ENCODE peak calls at places on chromosomes 6 and 20, in ten cellular contexts. Z, B, X, N, F, W, E, S, O and C are unnamed samples.

GRCh38 chr20:50550531-50550930 is 40.3 kb downstream of the PTPN1 start:
- DNase-seq in B (no peak), O (no peak), Z (no peak), N (no peak), W (no peak), X (no peak), E (no peak), F (no peak), S (no peak), C (no peak)

GRCh38 chr6:128882991-128883571 is at the start of gene LAMA2:
- DNase-seq in F (no peak), O (peak), Z (peak), B (no peak), E (peak), S (no peak), N (peak), W (peak), X (peak), C (no peak)

GRCh38 chr6:92617726-92618125 is 801.6 kb downstream of the EPHA7 start:
- DNase-seq in S (no peak), O (no peak), E (no peak), B (no peak), F (no peak), Z (no peak), X (no peak), W (no peak), N (no peak), C (no peak)

GRCh38 chr6:83008631-83009030 is 57.0 kb downstream of the UBE3D start:
- DNase-seq in B (no peak), W (no peak), X (no peak), E (no peak), N (no peak), S (no peak), O (no peak), F (no peak), Z (no peak), C (no peak)

GRCh38 chr20:13857304-13857703 is 72.5 kb downstream of the NDUFAF5 start:
- DNase-seq in W (no peak), B (peak), F (no peak), S (no peak), Z (peak), X (no peak), N (no peak), O (no peak), E (no peak), C (no peak)

GRCh38 chr20:53872561-53873248 is 197.7 kb downstream of the BCAS1 start:
- DNase-seq in N (peak), O (peak), E (no peak), Z (peak), W (no peak), S (no peak), F (peak), B (no peak), X (no peak), C (no peak)

GRCh38 chr6:55895972-55896371 is 20.6 kb upstream of the BMP5 start:
- DNase-seq in O (no peak), X (peak), S (no peak), W (no peak), Z (no peak), F (no peak), N (no peak), E (no peak), B (no peak), C (no peak)

GRCh38 chr6:39495023-39495422 is 172.5 kb upstream of the KCNK16 start:
- DNase-seq in B (no peak), O (no peak), Z (no peak), S (no peak), N (no peak), W (no peak), X (no peak), F (no peak), E (peak), C (no peak)

GRCh38 chr6:159758031-159759001 is 3.5 kb upstream of the ACAT2 start:
- DNase-seq in S (no peak), Z (no peak), N (peak), W (peak), B (peak), F (no peak), X (peak), O (peak), E (peak), C (no peak)

GRCh38 chr6:158322724-158323560 is 10.7 kb downstream of the TULP4 start:
- DNase-seq in S (no peak), W (peak), O (peak), F (no peak), N (peak), E (no peak), Z (no peak), X (peak), B (peak), C (no peak)

GRCh38 chr6:79946242-79946641 is 1.1 kb downstream of the ELOVL4 start:
- DNase-seq in S (no peak), F (no peak), X (peak), Z (no peak), B (peak), E (peak), W (peak), N (peak), O (peak), C (no peak)

DNA sequence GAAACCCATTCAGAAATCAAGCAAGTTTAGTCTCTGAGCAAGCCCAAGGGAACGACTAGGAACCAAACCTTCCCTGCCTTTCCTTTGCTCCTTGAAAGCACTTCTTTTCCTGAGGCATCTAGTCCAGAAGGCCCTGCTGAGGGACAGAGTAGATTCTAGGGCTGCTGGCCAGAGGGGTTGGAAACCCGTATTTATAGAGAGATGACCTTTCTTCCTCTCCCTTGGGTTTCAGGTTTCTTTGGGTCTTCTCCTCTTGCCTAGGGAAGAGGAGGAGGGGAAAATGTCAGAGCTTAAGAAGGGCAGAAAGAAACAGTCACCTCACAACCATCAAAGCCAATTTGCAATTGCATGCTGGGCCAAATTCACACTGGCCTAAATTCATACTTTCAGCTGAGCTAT is 5.8 kb downstream of the APOBEC2 start:
- DNase-seq in F (no peak), W (no peak), S (no peak), E (no peak), B (no peak), N (no peak), X (no peak), Z (no peak), O (no peak), C (no peak)
- TF ChIP-seq CTCF in F (no peak), W (no peak), S (no peak), E (no peak), B (no peak), N (no peak), X (no peak), Z (no peak), O (no peak), C (no peak)

GRCh38 chr6:134099770-134100169 is 47.3 kb upstream of the SLC2A12 start:
- DNase-seq in B (no peak), X (peak), E (no peak), N (no peak), W (no peak), F (no peak), Z (no peak), S (no peak), O (no peak), C (no peak)
- TF ChIP-seq CTCF in B (no peak), X (no peak), E (no peak), N (no peak), W (no peak), F (no peak), Z (no peak), S (no peak), O (no peak), C (no peak)

DNA sequence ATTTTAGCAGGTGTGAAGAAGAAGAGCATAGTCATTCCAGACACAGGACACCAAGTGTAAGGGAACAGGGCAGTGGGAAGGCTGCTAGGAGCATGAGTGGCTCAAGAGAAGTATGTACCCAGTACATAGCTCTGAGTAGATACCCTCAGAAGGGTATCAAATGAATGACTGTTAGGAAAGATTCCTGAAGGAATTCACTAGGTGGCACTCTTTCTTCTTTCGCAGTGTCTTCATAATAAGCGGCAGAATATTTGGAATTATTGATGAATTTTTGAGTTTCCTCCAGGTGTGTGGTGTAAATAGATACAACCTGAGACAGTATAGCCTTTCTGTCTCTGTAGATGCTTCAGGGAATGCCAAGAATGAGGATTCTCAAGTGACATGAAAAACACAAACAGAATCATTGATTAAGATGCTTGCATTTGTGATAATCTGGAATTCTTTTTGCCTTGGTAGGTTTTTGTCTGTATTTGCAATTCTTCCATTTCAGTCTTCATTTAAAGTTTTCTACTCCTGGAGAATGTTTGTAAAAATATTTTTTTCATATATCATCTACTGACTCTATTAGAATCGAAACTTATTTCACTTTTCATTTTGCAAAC is 264.3 kb upstream of the RIMS1 start:
- DNase-seq in X (peak), W (no peak), E (peak), F (no peak), O (peak), N (peak), Z (no peak), S (no peak), B (peak), C (no peak)
- TF ChIP-seq CTCF in X (peak), W (peak), E (peak), F (no peak), O (peak), N (peak), Z (no peak), S (peak), B (peak), C (no peak)

GRCh38 chr20:59744756-59745155 is 140.4 kb downstream of the PHACTR3 start:
- DNase-seq in S (no peak), B (no peak), N (no peak), Z (no peak), F (no peak), O (no peak), W (no peak), E (no peak), X (no peak), C (no peak)

GRCh38 chr20:59742351-59743095 is 138.2 kb downstream of the PHACTR3 start:
- DNase-seq in O (no peak), X (no peak), N (no peak), Z (no peak), W (no peak), F (no peak), B (no peak), E (no peak), S (no peak), C (no peak)

GRCh38 chr20:59745201-59745600 is 140.9 kb downstream of the PHACTR3 start:
- DNase-seq in F (no peak), N (no peak), X (no peak), E (no peak), S (no peak), B (no peak), Z (no peak), W (no peak), O (no peak), C (no peak)

GRCh38 chr20:59743308-59743707 is 139.0 kb downstream of the PHACTR3 start:
- DNase-seq in X (no peak), W (no peak), Z (no peak), S (no peak), N (no peak), B (no peak), E (no peak), F (no peak), O (no peak), C (no peak)

GRCh38 chr20:59743767-59744485 is 139.6 kb downstream of the PHACTR3 start:
- DNase-seq in W (no peak), X (no peak), O (no peak), S (no peak), F (no peak), E (peak), Z (no peak), N (no peak), B (peak), C (no peak)
- TF ChIP-seq CTCF in W (no peak), X (no peak), O (no peak), S (no peak), F (no peak), E (peak), Z (no peak), N (no peak), B (peak), C (no peak)

DNA sequence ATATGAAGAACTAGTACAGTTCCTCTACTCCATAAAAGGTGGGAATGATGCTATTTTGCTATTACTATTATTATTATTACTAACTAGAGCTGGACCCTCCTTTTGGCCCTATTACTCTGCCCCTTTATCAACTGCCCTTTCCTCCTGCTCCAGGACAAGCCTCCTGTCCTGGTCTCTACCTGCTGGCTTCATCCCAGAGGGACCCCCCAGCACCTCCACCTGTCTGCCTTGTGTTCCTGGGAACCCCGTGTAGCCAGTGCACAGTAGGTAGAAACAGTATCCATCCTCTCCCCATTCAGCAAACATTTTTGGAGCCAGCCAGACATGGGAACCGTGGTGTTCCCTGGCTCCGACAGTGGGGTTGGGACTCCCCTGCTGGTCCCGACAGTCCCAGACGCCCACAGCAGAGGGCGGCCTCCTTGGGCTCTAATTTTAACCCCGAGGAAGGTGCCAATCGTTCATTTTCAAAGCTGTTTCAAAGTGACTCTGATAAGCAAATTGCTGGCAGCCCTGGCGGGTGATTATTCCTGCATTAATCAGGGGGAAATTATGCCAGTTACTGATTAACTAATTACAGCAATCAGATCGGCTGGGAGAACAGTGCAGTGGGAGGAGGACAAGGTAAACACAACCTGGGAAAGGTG is 44.2 kb upstream of the MDGA1 start:
- DNase-seq in B (peak), X (peak), N (peak), F (no peak), Z (no peak), E (peak), S (no peak), O (peak), W (no peak), C (no peak)
- TF ChIP-seq CTCF in B (peak), X (peak), N (peak), F (no peak), Z (peak), E (peak), S (no peak), O (peak), W (peak), C (peak)

GRCh38 chr6:38068854-38069253 is 249.3 kb downstream of the ZFAND3 start:
- DNase-seq in W (no peak), E (no peak), B (no peak), Z (no peak), O (no peak), F (no peak), X (no peak), S (no peak), N (peak), C (no peak)
- TF ChIP-seq CTCF in W (peak), E (peak), B (peak), Z (no peak), O (no peak), F (no peak), X (no peak), S (no peak), N (peak), C (no peak)

DNA sequence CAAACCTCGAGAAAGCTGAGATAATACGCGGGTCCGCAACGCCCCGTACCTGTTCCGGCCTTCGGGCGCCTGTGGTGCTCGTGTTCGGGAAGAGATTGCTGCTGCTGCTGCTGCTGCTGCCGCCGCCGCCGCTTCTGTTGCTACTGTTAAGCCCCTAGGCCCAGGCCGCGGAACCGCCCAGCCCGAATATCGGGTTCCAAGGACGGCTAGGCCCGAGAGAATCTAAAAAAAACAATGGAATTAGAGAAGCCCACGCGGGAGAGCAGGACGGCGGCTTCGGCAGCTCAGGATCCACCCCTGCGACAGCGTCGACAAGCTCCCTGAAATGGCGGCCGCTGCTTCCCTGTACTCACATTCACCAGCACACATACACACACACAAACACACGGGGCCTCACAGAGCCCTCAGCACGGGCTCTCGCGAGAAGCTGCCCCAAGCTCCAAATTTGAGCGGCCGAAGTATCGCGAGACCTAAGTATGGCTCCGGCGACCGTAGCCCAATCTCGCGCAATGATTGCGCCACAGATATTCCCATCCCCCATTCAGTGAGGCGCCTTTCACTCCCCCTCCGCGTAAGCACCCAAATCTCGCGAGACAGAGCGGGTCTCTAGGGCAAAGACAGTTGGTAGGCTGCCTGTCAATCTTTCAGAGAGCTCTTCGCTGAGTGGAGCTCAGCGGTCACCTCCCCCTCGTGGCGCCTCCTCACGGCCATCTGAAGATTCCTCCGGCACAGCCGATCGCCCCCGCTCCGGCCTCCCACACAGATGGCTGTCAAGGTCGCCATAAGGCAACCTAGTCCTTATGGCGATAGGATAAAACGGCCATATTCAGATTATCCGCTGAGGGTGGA is at the start of gene RBM39:
- DNase-seq in O (peak), E (peak), W (peak), B (peak), S (peak), X (peak), F (peak), Z (peak), N (peak), C (peak)
- TF ChIP-seq CTCF in O (peak), E (no peak), W (peak), B (peak), S (no peak), X (peak), F (peak), Z (peak), N (peak), C (no peak)

GRCh38 chr6:6217838-6218237 is 102.6 kb downstream of the F13A1 start:
- DNase-seq in E (peak), Z (no peak), S (no peak), W (no peak), B (no peak), O (no peak), X (no peak), F (no peak), N (no peak), C (no peak)

GRCh38 chr6:6218246-6219085 is 102.0 kb downstream of the F13A1 start:
- DNase-seq in W (peak), O (no peak), S (no peak), B (peak), F (no peak), N (no peak), E (no peak), Z (peak), X (peak), C (no peak)

GRCh38 chr6:6221829-6222535 is 98.5 kb downstream of the F13A1 start:
- DNase-seq in F (no peak), E (peak), Z (peak), B (peak), X (peak), O (no peak), S (peak), W (no peak), N (no peak), C (no peak)

GRCh38 chr6:6219716-6220115 is 100.7 kb downstream of the F13A1 start:
- DNase-seq in B (no peak), S (no peak), E (no peak), N (no peak), F (no peak), Z (no peak), W (no peak), X (no peak), O (no peak), C (no peak)

DNA sequence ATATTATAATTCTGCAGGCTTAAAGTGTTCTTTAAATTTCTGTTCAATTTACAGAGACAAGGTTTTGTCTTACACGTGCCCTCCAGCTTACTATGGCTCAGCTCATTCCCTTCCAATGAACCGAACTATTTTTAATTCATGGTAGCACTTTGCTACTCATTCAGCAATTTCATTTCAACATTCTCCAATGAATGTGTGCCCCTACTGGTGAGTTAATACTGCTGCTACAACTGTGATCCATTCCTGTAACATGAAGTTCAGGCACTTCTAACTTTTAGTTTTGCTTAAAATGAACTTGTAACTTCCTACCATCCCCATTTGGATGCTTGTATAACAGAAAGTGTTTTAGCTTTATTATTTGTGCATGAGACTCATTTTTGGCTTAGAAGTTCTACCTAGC is 99.7 kb downstream of the F13A1 start:
- DNase-seq in W (no peak), F (no peak), X (no peak), S (no peak), O (no peak), B (peak), Z (no peak), N (no peak), E (peak), C (no peak)
- TF ChIP-seq CTCF in W (peak), F (no peak), X (peak), S (peak), O (no peak), B (no peak), Z (no peak), N (no peak), E (peak), C (no peak)

GRCh38 chr6:98985391-98985790 is 37.6 kb upstream of the FBXL4 start:
- DNase-seq in X (no peak), E (no peak), F (no peak), B (no peak), Z (no peak), S (no peak), W (no peak), N (no peak), O (no peak), C (no peak)

GRCh38 chr6:98976674-98977365 is 29.1 kb upstream of the FBXL4 start:
- DNase-seq in W (no peak), X (no peak), F (no peak), Z (no peak), O (no peak), E (no peak), S (peak), N (no peak), B (no peak), C (no peak)

GRCh38 chr6:98984102-98984501 is 36.4 kb upstream of the FBXL4 start:
- DNase-seq in Z (no peak), N (no peak), X (no peak), F (no peak), E (no peak), S (no peak), W (no peak), B (no peak), O (no peak), C (no peak)

GRCh38 chr6:98977606-98978292 is 30.0 kb upstream of the FBXL4 start:
- DNase-seq in N (no peak), E (no peak), W (no peak), B (no peak), O (no peak), X (no peak), S (no peak), Z (no peak), F (no peak), C (no peak)

DNA sequence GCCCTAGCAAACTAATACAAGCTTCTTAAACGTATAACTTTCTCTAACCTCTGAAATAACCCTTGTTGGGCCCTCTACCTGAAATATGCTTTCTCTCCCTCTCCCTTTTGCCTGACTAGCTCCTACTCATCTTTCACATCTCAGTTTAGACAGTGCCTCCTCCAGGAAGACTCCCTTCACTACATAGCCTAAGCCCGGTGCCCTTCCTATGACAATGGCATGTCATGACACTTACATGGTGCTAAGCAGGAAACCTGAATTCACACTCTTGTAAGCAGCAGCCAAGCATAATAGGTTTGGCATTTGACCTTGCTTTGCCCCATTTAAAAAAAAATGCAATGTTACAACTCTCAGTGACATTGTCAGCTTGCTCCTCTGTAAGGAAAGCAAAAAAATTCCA is 33.1 kb upstream of the FBXL4 start:
- DNase-seq in F (no peak), W (no peak), E (peak), B (peak), Z (no peak), N (no peak), S (no peak), O (no peak), X (no peak), C (no peak)
- TF ChIP-seq CTCF in F (no peak), W (no peak), E (peak), B (no peak), Z (no peak), N (no peak), S (no peak), O (no peak), X (no peak), C (no peak)